ENCODE peak calls at places on chromosomes 5 and 9, in five cellular contexts. A is activated CD4-positive, alpha-beta memory T cell treated with anti-CD3 and anti-CD28 coated beads, Interleukin-2, amount 10 ng/mL, durations not matched to agents 7 days and 5 days; Q is stimulated activated CD8-positive, alpha-beta memory T cell treated with anti-CD3 and anti-CD28 coated beads, Interleukin-15, amount 100 ng/mL, for 24 hours; L is aorta; O is HEK293T. Y is an unnamed sample.

GRCh38 chr5:106874974-106875373 is 795.8 kb downstream of the EFNA5 start:
- DNase-seq in A (no peak), L (no peak), Q (no peak), O (no peak), Y (no peak)

GRCh38 chr5:96022971-96023370 is 61.3 kb upstream of the ELL2 start:
- DNase-seq in L (no peak), A (no peak), Q (no peak), O (no peak), Y (no peak)

GRCh38 chr9:137615387-137615871 is 3.4 kb upstream of the EHMT1 start:
- DNase-seq in Q (no peak), L (no peak), O (no peak), A (no peak), Y (no peak)

GRCh38 chr9:113599647-113600476 is 136.3 kb downstream of the RGS3 start:
- DNase-seq in A (no peak), Q (no peak), O (no peak), L (peak), Y (no peak)

GRCh38 chr5:527646-528591 is 3.7 kb upstream of the SLC9A3 start:
- DNase-seq in Q (no peak), L (peak), O (no peak), A (peak), Y (no peak)

GRCh38 chr9:84592918-84593317 is 76.6 kb upstream of the NTRK2 start:
- DNase-seq in A (no peak), Q (no peak), O (no peak), L (no peak), Y (no peak)

GRCh38 chr9:22158983-22159382 is 149.9 kb upstream of the CDKN2B start:
- DNase-seq in O (no peak), Q (no peak), A (no peak), L (no peak), Y (no peak)

GRCh38 chr5:136781464-136781863 is 416.1 kb upstream of the TRPC7 start:
- DNase-seq in O (no peak), Q (no peak), L (no peak), A (no peak), Y (no peak)

GRCh38 chr9:15276328-15276969 is 30.6 kb downstream of the TTC39B start:
- DNase-seq in L (no peak), O (no peak), A (no peak), Q (no peak), Y (no peak)

GRCh38 chr9:20321683-20322082 is 300.6 kb downstream of the MLLT3 start:
- DNase-seq in A (peak), O (no peak), Q (no peak), L (no peak), Y (peak)

GRCh38 chr5:135072357-135073247 is 38.6 kb upstream of the PITX1 start:
- DNase-seq in A (no peak), L (peak), O (no peak), Q (no peak), Y (no peak)

GRCh38 chr5:150410524-150411244 is 2.0 kb downstream of the CD74 start:
- DNase-seq in L (no peak), Q (no peak), O (peak), A (peak), Y (peak)

GRCh38 chr5:18798058-18798457 is 1163.8 kb downstream of the TAF11L14 start:
- DNase-seq in O (no peak), Q (no peak), A (no peak), L (no peak), Y (no peak)

GRCh38 chr9:134381671-134382505 is 55.6 kb downstream of the RXRA start:
- DNase-seq in A (peak), O (no peak), Q (no peak), L (no peak), Y (no peak)

GRCh38 chr5:119926301-119926700 is 296.9 kb downstream of the FAM170A start:
- DNase-seq in L (no peak), A (no peak), O (no peak), Q (no peak), Y (no peak)

GRCh38 chr9:105401651-105402050 is 46.2 kb upstream of the FSD1L start:
- DNase-seq in Q (no peak), A (no peak), O (no peak), L (no peak), Y (no peak)

GRCh38 chr9:136267261-136268111 is 21.9 kb upstream of the QSOX2 start:
- DNase-seq in O (peak), Q (peak), L (peak), A (peak), Y (peak)

GRCh38 chr5:59430066-59430702 is 463.3 kb downstream of the PDE4D start:
- DNase-seq in O (no peak), A (no peak), Q (no peak), L (no peak), Y (no peak)

GRCh38 chr9:72041775-72042194 is 18.6 kb downstream of the C9orf57 start:
- DNase-seq in Q (no peak), L (peak), A (no peak), O (no peak), Y (no peak)

GRCh38 chr5:100550531-100551036 is 15.4 kb downstream of the FAM174A start:
- DNase-seq in Q (no peak), O (no peak), A (no peak), L (no peak), Y (no peak)

GRCh38 chr5:128925973-128926372 is 39.3 kb upstream of the SLC27A6 start:
- DNase-seq in O (no peak), L (no peak), Q (no peak), A (no peak), Y (no peak)

GRCh38 chr5:95843733-95844223 is 21.3 kb upstream of the GLRX start:
- DNase-seq in Q (no peak), O (no peak), L (no peak), A (no peak), Y (no peak)

GRCh38 chr5:178625679-178626483 is 969 bp downstream of the CLK4 start:
- DNase-seq in A (no peak), L (no peak), O (peak), Q (no peak), Y (no peak)

Y was measured in naive thymus-derived CD4-positive, alpha-beta T cell.